ENCODE peak calls at places on chromosomes 12 and 14, in nine cellular contexts. D, S, Q, N, Z, K, I, T and A are unnamed samples.

GRCh38 chr12:5458229-5459050 is 26.5 kb downstream of the NTF3 start:
- DNase-seq in D (no peak), S (no peak), Q (no peak), N (no peak), Z (no peak), K (no peak), I (no peak), T (no peak), A (no peak)

GRCh38 chr12:63045020-63045860 is 105.8 kb downstream of the AVPR1A start:
- DNase-seq in D (peak; percentile 52), S (no peak), Q (peak; percentile 21), N (no peak), Z (no peak), K (peak; percentile 66), I (no peak), T (peak; percentile 89), A (no peak)

GRCh38 chr12:39072658-39073057 is 167.3 kb upstream of the CPNE8 start:
- DNase-seq in D (no peak), S (no peak), Q (no peak), N (no peak), Z (no peak), K (no peak), I (no peak), T (no peak), A (no peak)

GRCh38 chr14:53109028-53109687 is 44.0 kb downstream of the DDHD1 start:
- DNase-seq in D (peak; percentile 15), S (peak; percentile 16), Q (peak; percentile 21), N (no peak), Z (peak; percentile 6), K (no peak), I (peak; percentile 44), T (no peak), A (peak; percentile 68)

GRCh38 chr12:95975491-95975890 is 20.7 kb downstream of the HAL start:
- DNase-seq in D (no peak), S (no peak), Q (no peak), N (no peak), Z (no peak), K (no peak), I (no peak), T (no peak), A (no peak)

GRCh38 chr14:54501423-54501822 is 8.3 kb upstream of the CGRRF1 start:
- DNase-seq in D (no peak), S (no peak), Q (no peak), N (no peak), Z (no peak), K (no peak), I (no peak), T (no peak), A (no peak)

GRCh38 chr14:89509891-89510290 is 92.9 kb upstream of the FOXN3 start:
- DNase-seq in D (peak; percentile 24), S (no peak), Q (peak; percentile 39), N (no peak), Z (no peak), K (peak; percentile 21), I (no peak), T (peak; percentile 57), A (no peak)

GRCh38 chr14:36238666-36239363 is 62.3 kb upstream of the PTCSC3 start:
- DNase-seq in D (peak; percentile 16), S (no peak), Q (no peak), N (no peak), Z (peak; percentile 7), K (no peak), I (peak; percentile 11), T (peak; percentile 44), A (no peak)

GRCh38 chr12:124463341-124463861 is 104.0 kb downstream of the NCOR2 start:
- DNase-seq in D (no peak), S (no peak), Q (no peak), N (no peak), Z (no peak), K (no peak), I (no peak), T (no peak), A (no peak)

GRCh38 chr14:52951730-52952481 is 1.1 kb upstream of the FERMT2 start:
- DNase-seq in D (no peak), S (no peak), Q (peak; percentile 79), N (peak; percentile 71), Z (no peak), K (peak; percentile 87), I (no peak), T (peak; percentile 86), A (no peak)

GRCh38 chr14:92704036-92704804 is 44.2 kb downstream of the LGMN start:
- DNase-seq in D (no peak), S (no peak), Q (no peak), N (peak; percentile 48), Z (no peak), K (no peak), I (peak; percentile 71), T (no peak), A (peak; percentile 60)

GRCh38 chr14:61517861-61518802 is 177.2 kb upstream of the HIF1A start:
- DNase-seq in D (no peak), S (no peak), Q (no peak), N (peak; percentile 39), Z (no peak), K (peak; percentile 55), I (no peak), T (no peak), A (no peak)

GRCh38 chr14:70097576-70098256 is 91.0 kb downstream of the SLC8A3 start:
- DNase-seq in D (no peak), S (no peak), Q (no peak), N (no peak), Z (no peak), K (no peak), I (no peak), T (no peak), A (no peak)

GRCh38 chr14:69815556-69815955 is 18.5 kb upstream of the SLC10A1 start:
- DNase-seq in D (no peak), S (no peak), Q (no peak), N (no peak), Z (no peak), K (no peak), I (no peak), T (no peak), A (no peak)

GRCh38 chr12:115140981-115141380 is 457.0 kb upstream of the TBX3 start:
- DNase-seq in D (no peak), S (no peak), Q (no peak), N (no peak), Z (no peak), K (no peak), I (no peak), T (no peak), A (no peak)

GRCh38 chr14:103332143-103332919 is 1.7 kb upstream of the EIF5 start:
- DNase-seq in D (no peak), S (no peak), Q (no peak), N (no peak), Z (no peak), K (no peak), I (peak; percentile 42), T (no peak), A (peak; percentile 11)

GRCh38 chr12:54030442-54030801 is 2.2 kb downstream of the HOXC6 start:
- DNase-seq in D (no peak), S (no peak), Q (no peak), N (no peak), Z (no peak), K (no peak), I (no peak), T (no peak), A (no peak)

GRCh38 chr12:83365317-83365716 is 678.6 kb downstream of the TMTC2 start:
- DNase-seq in D (no peak), S (no peak), Q (no peak), N (no peak), Z (no peak), K (no peak), I (no peak), T (no peak), A (no peak)

GRCh38 chr14:52776816-52777215 is 14.6 kb downstream of the GNPNAT1 start:
- DNase-seq in D (no peak), S (no peak), Q (no peak), N (no peak), Z (no peak), K (no peak), I (no peak), T (no peak), A (no peak)

GRCh38 chr12:3752096-3752709 is 706 bp downstream of the CRACR2A start:
- DNase-seq in D (peak; percentile 35), S (peak; percentile 38), Q (peak; percentile 73), N (peak; percentile 25), Z (peak; percentile 55), K (peak; percentile 60), I (peak; percentile 66), T (peak; percentile 28), A (peak; percentile 76)

GRCh38 chr12:102638777-102639176 is 158.4 kb upstream of the IGF1 start:
- DNase-seq in D (no peak), S (no peak), Q (no peak), N (no peak), Z (no peak), K (peak; percentile 6), I (no peak), T (peak; percentile 1), A (no peak)

GRCh38 chr12:9760699-9761406 is at the start of gene CD69:
- DNase-seq in D (no peak), S (peak; percentile 71), Q (no peak), N (no peak), Z (peak; percentile 40), K (no peak), I (peak; percentile 73), T (no peak), A (peak; percentile 26)

GRCh38 chr12:131437706-131438210 is 273.1 kb upstream of the SFSWAP start:
- DNase-seq in D (no peak), S (no peak), Q (no peak), N (no peak), Z (no peak), K (no peak), I (no peak), T (no peak), A (no peak)

GRCh38 chr12:3988519-3989217 is 115.5 kb upstream of the PARP11 start:
- DNase-seq in D (no peak), S (peak; percentile 9), Q (no peak), N (no peak), Z (peak; percentile 18), K (no peak), I (no peak), T (no peak), A (peak; percentile 30)

GRCh38 chr12:26987634-26988424 is 26.4 kb downstream of the TM7SF3 start:
- DNase-seq in D (no peak), S (no peak), Q (no peak), N (no peak), Z (no peak), K (peak; percentile 5), I (peak; percentile 46), T (no peak), A (no peak)

GRCh38 chr12:101490286-101490920 is 15.3 kb downstream of the SPIC start:
- DNase-seq in D (no peak), S (no peak), Q (no peak), N (no peak), Z (no peak), K (no peak), I (peak; percentile 25), T (no peak), A (peak; percentile 5)

GRCh38 chr14:96363751-96364336 is 518 bp downstream of the GSKIP start:
- DNase-seq in D (no peak), S (peak; percentile 10), Q (peak; percentile 43), N (peak; percentile 69), Z (peak; percentile 4), K (peak; percentile 67), I (no peak), T (peak; percentile 42), A (no peak)

GRCh38 chr12:72622556-72622955 is 350.4 kb downstream of the TRHDE start:
- DNase-seq in D (no peak), S (no peak), Q (no peak), N (no peak), Z (no peak), K (no peak), I (no peak), T (no peak), A (no peak)

GRCh38 chr14:61561657-61562276 is 133.5 kb upstream of the HIF1A start:
- DNase-seq in D (peak; percentile 98), S (no peak), Q (peak; percentile 81), N (peak; percentile 94), Z (no peak), K (peak; percentile 99), I (no peak), T (peak; percentile 97), A (no peak)

GRCh38 chr14:81169711-81170103 is 51.1 kb downstream of the GTF2A1 start:
- DNase-seq in D (no peak), S (no peak), Q (no peak), N (peak; percentile 82), Z (no peak), K (peak; percentile 31), I (peak; percentile 39), T (no peak), A (peak; percentile 30)

GRCh38 chr12:116121453-116121871 is 156.0 kb downstream of the MED13L start:
- DNase-seq in D (peak; percentile 61), S (no peak), Q (peak; percentile 12), N (no peak), Z (no peak), K (peak; percentile 59), I (no peak), T (peak; percentile 49), A (no peak)